ENCODE peak calls at places on chromosome 16, in four cellular contexts. P is activated CD8-positive, alpha-beta memory T cell treated with anti-CD3 and anti-CD28 coated beads for 4 hours; V is T-helper 17 cell; L is head of caudate nucleus. F is an unnamed sample.

GRCh38 chr16:15605869-15606520 is 37.0 kb downstream of the MARF1 start:
- DNase-seq in L (peak), P (no peak), V (no peak), F (no peak)

GRCh38 chr16:74699666-74700065 is 996 bp downstream of the MLKL start:
- DNase-seq in L (no peak), V (no peak), P (no peak), F (no peak)

GRCh38 chr16:1780677-1781072 is 1.7 kb downstream of the SPSB3 start:
- DNase-seq in P (no peak), L (no peak), V (no peak), F (no peak)

GRCh38 chr16:400061-400540 is 1.6 kb upstream of the DECR2 start:
- DNase-seq in L (no peak), V (no peak), P (no peak), F (no peak)

GRCh38 chr16:56295739-56296527 is 104.6 kb downstream of the GNAO1 start:
- DNase-seq in L (no peak), V (no peak), P (no peak), F (peak)

GRCh38 chr16:70592106-70592571 is 54.2 kb upstream of the IL34 start:
- DNase-seq in P (no peak), V (no peak), L (no peak), F (no peak)

GRCh38 chr16:89395150-89396142 is 94.9 kb downstream of the ANKRD11 start:
- DNase-seq in P (no peak), V (no peak), L (peak), F (peak)

GRCh38 chr16:55641430-55642056 is 14.2 kb upstream of the SLC6A2 start:
- DNase-seq in P (no peak), V (no peak), L (no peak), F (no peak)

GRCh38 chr16:54286330-54287017 is at the start of gene IRX3:
- DNase-seq in V (no peak), P (no peak), L (no peak), F (peak)

GRCh38 chr16:11252482-11252931 is 3.5 kb downstream of the SOCS1 start:
- DNase-seq in P (no peak), L (no peak), V (no peak), F (no peak)

GRCh38 chr16:88941933-88942909 is 34.8 kb downstream of the CBFA2T3 start:
- DNase-seq in P (no peak), V (peak), L (peak), F (no peak)

GRCh38 chr16:72807287-72807686 is 240.6 kb downstream of the ZFHX3 start:
- DNase-seq in V (no peak), P (no peak), L (no peak), F (no peak)

GRCh38 chr16:4081577-4082021 is 34.6 kb downstream of the ADCY9 start:
- DNase-seq in P (peak), V (no peak), L (peak), F (no peak)

GRCh38 chr16:15981382-15981781 is 32.0 kb downstream of the ABCC1 start:
- DNase-seq in P (no peak), V (no peak), L (no peak), F (no peak)

GRCh38 chr16:77273-77806 is 685 bp upstream of the MPG start:
- DNase-seq in P (no peak), V (no peak), L (no peak), F (no peak)

GRCh38 chr16:27799866-27800265 is 249.9 kb downstream of the KATNIP start:
- DNase-seq in L (no peak), V (no peak), P (no peak), F (no peak)

GRCh38 chr16:23145186-23145585 is 4.1 kb downstream of the USP31 start:
- DNase-seq in P (no peak), V (no peak), L (no peak), F (no peak)

GRCh38 chr16:66372898-66373155 is 6.3 kb downstream of the CDH5 start:
- DNase-seq in L (no peak), P (no peak), V (no peak), F (no peak)

GRCh38 chr16:60031751-60032150 is 1297.6 kb upstream of the GOT2 start:
- DNase-seq in L (no peak), P (no peak), V (no peak), F (no peak)

GRCh38 chr16:74607967-74608356 is 1.0 kb upstream of the GLG1 start:
- DNase-seq in P (no peak), L (no peak), V (no peak), F (no peak)

GRCh38 chr16:644556-644955 is 2.9 kb downstream of the MCRIP2 start:
- DNase-seq in V (no peak), P (no peak), L (no peak), F (no peak)

GRCh38 chr16:73480381-73480780 is 432.5 kb upstream of the ZFHX3 start:
- DNase-seq in V (no peak), P (no peak), L (no peak), F (no peak)

GRCh38 chr16:17058471-17058870 is 412.3 kb downstream of the XYLT1 start:
- DNase-seq in L (no peak), V (no peak), P (no peak), F (no peak)

GRCh38 chr16:583815-584591 is 5.9 kb upstream of the RAB40C start:
- DNase-seq in P (no peak), V (no peak), L (peak), F (no peak)

GRCh38 chr16:85083051-85083639 is 29.1 kb downstream of the CIBAR2 start:
- DNase-seq in P (no peak), V (no peak), L (no peak), F (no peak)

GRCh38 chr16:47310792-47311211 is 150.1 kb downstream of the ITFG1 start:
- DNase-seq in P (no peak), L (no peak), V (no peak), F (no peak)

GRCh38 chr16:17277981-17278381 is 192.8 kb downstream of the XYLT1 start:
- DNase-seq in L (peak), V (no peak), P (no peak), F (peak)

GRCh38 chr16:19384656-19385055 is 33.0 kb upstream of the TMC5 start:
- DNase-seq in P (no peak), V (no peak), L (no peak), F (no peak)

GRCh38 chr16:68707341-68708152 is 29.5 kb upstream of the CDH1 start:
- DNase-seq in L (no peak), V (no peak), P (no peak), F (no peak)

GRCh38 chr16:86298166-86299131 is 211.9 kb upstream of the FOXF1 start:
- DNase-seq in V (no peak), P (no peak), L (no peak), F (no peak)

GRCh38 chr16:46859719-46860152 is 24.4 kb upstream of the GPT2 start:
- DNase-seq in V (no peak), P (no peak), L (no peak), F (no peak)

GRCh38 chr16:14562691-14563491 is 67.2 kb downstream of the PARN start:
- DNase-seq in V (no peak), P (no peak), L (peak), F (no peak)

GRCh38 chr16:80993293-80993691 is 13.4 kb downstream of the CMC2 start:
- DNase-seq in L (no peak), V (no peak), P (no peak), F (peak)

GRCh38 chr16:15642557-15643452 is at the start of gene MARF1:
- DNase-seq in L (peak), P (peak), V (peak), F (peak)

GRCh38 chr16:20866161-20866772 is 33.9 kb downstream of the DCUN1D3 start:
- DNase-seq in L (no peak), P (no peak), V (no peak), F (no peak)

GRCh38 chr16:82082097-82082496 is 47.0 kb downstream of the HSD17B2 start:
- DNase-seq in P (no peak), L (no peak), V (no peak), F (no peak)

GRCh38 chr16:7487896-7488295 is 155.3 kb downstream of the RBFOX1 start:
- DNase-seq in P (no peak), V (no peak), L (no peak), F (no peak)

GRCh38 chr16:660459-661183 is 7.3 kb upstream of the RHOT2 start:
- DNase-seq in P (peak), L (peak), V (peak), F (peak)

GRCh38 chr16:30649725-30650368 is 913 bp upstream of the PRR14 start:
- DNase-seq in P (no peak), V (no peak), L (no peak), F (no peak)

GRCh38 chr16:31700530-31701388 is 172.8 kb upstream of the ZNF267 start:
- DNase-seq in L (peak), P (peak), V (peak), F (peak)